ENCODE peak calls at places on chromosomes 12 and 14, in ten cellular contexts. One of them, this sample, is unnamed.

GRCh38 chr14:71551291-71551955 is 380.8 kb upstream of the RGS6 start:
- DNase-seq in germinal center: no peak
- DNase-seq in nucleus accumbens: no peak
- DNase-seq in astrocyte of the spinal cord: peak
- DNase-seq in fibroblast of the conjunctiva: peak
- DNase-seq in GM12864: no peak
- DNase-seq in RCC 7860: no peak
- DNase-seq in cardiac muscle cell: peak
- DNase-seq in astrocyte of the cerebellum: peak
- DNase-seq in amygdala: no peak
- DNase-seq in this sample: no peak

GRCh38 chr14:78075033-78075432 is 95.1 kb upstream of the NRXN3 start:
- DNase-seq in germinal center: no peak
- DNase-seq in nucleus accumbens: no peak
- DNase-seq in astrocyte of the spinal cord: no peak
- DNase-seq in fibroblast of the conjunctiva: no peak
- DNase-seq in GM12864: no peak
- DNase-seq in RCC 7860: no peak
- DNase-seq in cardiac muscle cell: no peak
- DNase-seq in astrocyte of the cerebellum: no peak
- DNase-seq in amygdala: no peak
- DNase-seq in this sample: no peak

GRCh38 chr14:20631821-20632389 is 9.6 kb downstream of the OR6S1 start:
- DNase-seq in germinal center: no peak
- DNase-seq in nucleus accumbens: peak
- DNase-seq in astrocyte of the spinal cord: peak
- DNase-seq in fibroblast of the conjunctiva: peak
- DNase-seq in GM12864: no peak
- DNase-seq in RCC 7860: peak
- DNase-seq in cardiac muscle cell: peak
- DNase-seq in astrocyte of the cerebellum: no peak
- DNase-seq in amygdala: peak
- DNase-seq in this sample: peak

GRCh38 chr14:98182385-98183055 is 1089.5 kb downstream of the BCL11B start:
- DNase-seq in germinal center: no peak
- DNase-seq in nucleus accumbens: no peak
- DNase-seq in astrocyte of the spinal cord: peak
- DNase-seq in fibroblast of the conjunctiva: no peak
- DNase-seq in GM12864: no peak
- DNase-seq in RCC 7860: peak
- DNase-seq in cardiac muscle cell: peak
- DNase-seq in astrocyte of the cerebellum: peak
- DNase-seq in amygdala: no peak
- DNase-seq in this sample: peak

GRCh38 chr12:68893741-68894140 is 39.2 kb downstream of the CPM start:
- DNase-seq in germinal center: no peak
- DNase-seq in nucleus accumbens: no peak
- DNase-seq in astrocyte of the spinal cord: no peak
- DNase-seq in fibroblast of the conjunctiva: no peak
- DNase-seq in GM12864: no peak
- DNase-seq in RCC 7860: no peak
- DNase-seq in cardiac muscle cell: no peak
- DNase-seq in astrocyte of the cerebellum: no peak
- DNase-seq in amygdala: no peak
- DNase-seq in this sample: no peak

GRCh38 chr12:59040651-59041050 is 120.3 kb upstream of the LRIG3 start:
- DNase-seq in germinal center: no peak
- DNase-seq in nucleus accumbens: no peak
- DNase-seq in astrocyte of the spinal cord: peak
- DNase-seq in fibroblast of the conjunctiva: peak
- DNase-seq in GM12864: no peak
- DNase-seq in RCC 7860: peak
- DNase-seq in cardiac muscle cell: peak
- DNase-seq in astrocyte of the cerebellum: peak
- DNase-seq in amygdala: no peak
- DNase-seq in this sample: no peak

GRCh38 chr12:43434614-43435013 is 117.4 kb downstream of the ADAMTS20 start:
- DNase-seq in germinal center: no peak
- DNase-seq in nucleus accumbens: no peak
- DNase-seq in astrocyte of the spinal cord: no peak
- DNase-seq in fibroblast of the conjunctiva: no peak
- DNase-seq in GM12864: no peak
- DNase-seq in RCC 7860: no peak
- DNase-seq in cardiac muscle cell: no peak
- DNase-seq in astrocyte of the cerebellum: no peak
- DNase-seq in amygdala: no peak
- DNase-seq in this sample: no peak

GRCh38 chr14:60637490-60638452 is 11.5 kb downstream of the SIX1 start:
- DNase-seq in germinal center: no peak
- DNase-seq in nucleus accumbens: no peak
- DNase-seq in astrocyte of the spinal cord: peak
- DNase-seq in fibroblast of the conjunctiva: no peak
- DNase-seq in GM12864: no peak
- DNase-seq in RCC 7860: no peak
- DNase-seq in cardiac muscle cell: peak
- DNase-seq in astrocyte of the cerebellum: no peak
- DNase-seq in amygdala: no peak
- DNase-seq in this sample: no peak

GRCh38 chr12:49414364-49414763 is 47.1 kb downstream of the SPATS2 start:
- DNase-seq in germinal center: no peak
- DNase-seq in nucleus accumbens: no peak
- DNase-seq in astrocyte of the spinal cord: no peak
- DNase-seq in fibroblast of the conjunctiva: no peak
- DNase-seq in GM12864: no peak
- DNase-seq in RCC 7860: no peak
- DNase-seq in cardiac muscle cell: no peak
- DNase-seq in astrocyte of the cerebellum: no peak
- DNase-seq in amygdala: no peak
- DNase-seq in this sample: no peak

GRCh38 chr12:57280234-57281062 is 29.5 kb upstream of the STAC3 start:
- DNase-seq in germinal center: peak
- DNase-seq in nucleus accumbens: no peak
- DNase-seq in astrocyte of the spinal cord: peak
- DNase-seq in fibroblast of the conjunctiva: peak
- DNase-seq in GM12864: peak
- DNase-seq in RCC 7860: peak
- DNase-seq in cardiac muscle cell: peak
- DNase-seq in astrocyte of the cerebellum: peak
- DNase-seq in amygdala: no peak
- DNase-seq in this sample: peak

GRCh38 chr12:14893471-14894250 is 8.0 kb upstream of the MGP start:
- DNase-seq in germinal center: no peak
- DNase-seq in nucleus accumbens: no peak
- DNase-seq in astrocyte of the spinal cord: no peak
- DNase-seq in fibroblast of the conjunctiva: no peak
- DNase-seq in GM12864: no peak
- DNase-seq in RCC 7860: no peak
- DNase-seq in cardiac muscle cell: peak
- DNase-seq in astrocyte of the cerebellum: no peak
- DNase-seq in amygdala: no peak
- DNase-seq in this sample: no peak

GRCh38 chr12:6424848-6425247 is 19.9 kb upstream of the CD27 start:
- DNase-seq in germinal center: no peak
- DNase-seq in nucleus accumbens: no peak
- DNase-seq in astrocyte of the spinal cord: no peak
- DNase-seq in fibroblast of the conjunctiva: no peak
- DNase-seq in GM12864: no peak
- DNase-seq in RCC 7860: no peak
- DNase-seq in cardiac muscle cell: no peak
- DNase-seq in astrocyte of the cerebellum: no peak
- DNase-seq in amygdala: no peak
- DNase-seq in this sample: no peak

GRCh38 chr14:61140872-61141271 is 140.3 kb downstream of the TMEM30B start:
- DNase-seq in germinal center: no peak
- DNase-seq in nucleus accumbens: no peak
- DNase-seq in astrocyte of the spinal cord: peak
- DNase-seq in fibroblast of the conjunctiva: peak
- DNase-seq in GM12864: no peak
- DNase-seq in RCC 7860: peak
- DNase-seq in cardiac muscle cell: peak
- DNase-seq in astrocyte of the cerebellum: peak
- DNase-seq in amygdala: no peak
- DNase-seq in this sample: no peak

GRCh38 chr12:109020136-109020535 is 732 bp downstream of the SVOP start:
- DNase-seq in germinal center: no peak
- DNase-seq in nucleus accumbens: no peak
- DNase-seq in astrocyte of the spinal cord: no peak
- DNase-seq in fibroblast of the conjunctiva: no peak
- DNase-seq in GM12864: no peak
- DNase-seq in RCC 7860: no peak
- DNase-seq in cardiac muscle cell: no peak
- DNase-seq in astrocyte of the cerebellum: no peak
- DNase-seq in amygdala: no peak
- DNase-seq in this sample: no peak

GRCh38 chr12:127496255-127496654 is 770.7 kb upstream of the TMEM132C start:
- DNase-seq in germinal center: no peak
- DNase-seq in nucleus accumbens: no peak
- DNase-seq in astrocyte of the spinal cord: no peak
- DNase-seq in fibroblast of the conjunctiva: no peak
- DNase-seq in GM12864: no peak
- DNase-seq in RCC 7860: no peak
- DNase-seq in cardiac muscle cell: no peak
- DNase-seq in astrocyte of the cerebellum: no peak
- DNase-seq in amygdala: no peak
- DNase-seq in this sample: no peak

GRCh38 chr12:1380171-1380974 is 214.0 kb downstream of the FBXL14 start:
- DNase-seq in germinal center: no peak
- DNase-seq in nucleus accumbens: no peak
- DNase-seq in astrocyte of the spinal cord: no peak
- DNase-seq in fibroblast of the conjunctiva: no peak
- DNase-seq in GM12864: no peak
- DNase-seq in RCC 7860: no peak
- DNase-seq in cardiac muscle cell: no peak
- DNase-seq in astrocyte of the cerebellum: no peak
- DNase-seq in amygdala: peak
- DNase-seq in this sample: no peak

This sample was measured in activated naive CD8-positive, alpha-beta T cell treated with anti-CD3 and anti-CD28 coated beads for 36 hours.